ENCODE peak calls at places on chromosomes 3 and 15, in six cellular contexts. R is endothelial cell of umbilical vein, K is GM13977, T is AG09309, A is left ventricle myocardium inferior, Z is GM23338. C is an unnamed sample.

GRCh38 chr3:110579841-110580550 is 491.6 kb upstream of the NECTIN3 start:
- DNase-seq in T (no peak), R (no peak), A (no peak), Z (no peak), K (no peak), C (no peak)

GRCh38 chr3:195466251-195466650 is 23.4 kb upstream of the ACAP2 start:
- DNase-seq in R (no peak), A (no peak), K (no peak), Z (no peak), T (no peak), C (no peak)

GRCh38 chr3:16067837-16068471 is 106.5 kb upstream of the GALNT15 start:
- DNase-seq in Z (no peak), T (peak), K (no peak), R (peak), A (no peak), C (no peak)

GRCh38 chr3:104717828-104718196 is 648.9 kb upstream of the ALCAM start:
- DNase-seq in R (no peak), K (no peak), Z (no peak), A (no peak), T (no peak), C (no peak)

GRCh38 chr15:72516734-72517133 is 42.6 kb downstream of the ARIH1 start:
- DNase-seq in R (no peak), A (no peak), T (no peak), K (no peak), Z (no peak), C (no peak)

GRCh38 chr15:37823601-37824275 is 110.7 kb upstream of the TMCO5A start:
- DNase-seq in Z (peak), R (no peak), T (no peak), A (no peak), K (no peak), C (no peak)

GRCh38 chr3:14371573-14372474 is 30.6 kb upstream of the SLC6A6 start:
- DNase-seq in Z (no peak), A (peak), R (peak), T (peak), K (no peak), C (peak)

GRCh38 chr3:109411547-109411946 is 74.2 kb upstream of the DPPA4 start:
- DNase-seq in T (no peak), R (no peak), Z (no peak), A (no peak), K (no peak), C (no peak)

GRCh38 chr3:106714400-106714799 is 662.8 kb upstream of the CCDC54 start:
- DNase-seq in K (no peak), A (no peak), T (no peak), R (no peak), Z (no peak), C (no peak)

GRCh38 chr3:160291290-160291908 is 66.2 kb downstream of the C3orf80 start:
- DNase-seq in T (no peak), K (no peak), A (no peak), R (no peak), Z (no peak), C (no peak)

GRCh38 chr3:115098354-115099073 is 48.6 kb downstream of the ZBTB20 start:
- DNase-seq in A (no peak), K (no peak), Z (no peak), T (no peak), R (no peak), C (no peak)

GRCh38 chr15:63601727-63602185 is 4.6 kb downstream of the FBXL22 start:
- DNase-seq in A (no peak), T (no peak), R (no peak), K (peak), Z (peak), C (no peak)

GRCh38 chr3:183449391-183449790 is 21.0 kb upstream of the MCF2L2 start:
- DNase-seq in A (no peak), R (peak), Z (peak), K (no peak), T (no peak), C (no peak)

GRCh38 chr3:30751610-30752299 is 142.7 kb downstream of the GADL1 start:
- DNase-seq in T (no peak), R (peak), A (peak), Z (peak), K (peak), C (peak)
- TF ChIP-seq CTCF in T (peak), R (peak), A (peak), Z (peak), K (peak), C (peak)

GRCh38 chr15:98789020-98789419 is 140.7 kb downstream of the IGF1R start:
- DNase-seq in Z (no peak), R (no peak), A (no peak), K (no peak), T (no peak), C (no peak)
- TF ChIP-seq CTCF in Z (no peak), R (no peak), A (no peak), K (no peak), T (no peak), C (no peak)

DNA sequence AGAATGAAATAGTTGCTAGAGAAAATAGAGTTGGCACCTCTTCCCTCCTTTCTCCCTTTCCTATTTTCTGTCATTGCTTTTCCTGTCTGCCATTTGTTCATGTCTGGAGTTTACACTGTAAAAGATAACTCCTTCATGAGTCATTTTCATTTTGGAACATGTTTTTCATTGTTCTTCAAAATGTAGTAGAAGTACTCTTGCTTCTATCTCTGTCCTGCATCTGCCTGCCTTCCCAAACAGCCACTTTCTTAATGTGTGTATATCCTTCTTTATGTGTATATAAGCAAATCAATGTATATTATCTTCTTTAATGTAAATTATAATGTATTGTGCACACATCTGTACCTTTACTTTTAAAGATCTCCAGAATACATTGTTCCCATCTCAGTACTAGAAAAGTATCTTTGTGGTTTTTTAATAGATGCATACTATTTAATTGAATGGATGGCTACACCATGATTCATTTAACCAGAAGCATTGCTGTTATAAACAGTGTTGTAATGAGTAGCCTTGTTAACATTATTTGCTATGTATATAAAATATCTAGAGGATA is 41.1 kb downstream of the TSC22D2 start:
- DNase-seq in A (no peak), R (peak), Z (no peak), T (peak), K (no peak), C (no peak)
- TF ChIP-seq CTCF in A (no peak), R (no peak), Z (no peak), T (no peak), K (no peak), C (no peak)

GRCh38 chr3:42535981-42536784 is 33.7 kb downstream of the VIPR1 start:
- DNase-seq in T (no peak), A (no peak), R (peak), Z (peak), K (peak), C (peak)
- TF ChIP-seq CTCF in T (peak), A (peak), R (peak), Z (peak), K (peak), C (peak)

GRCh38 chr15:100669260-100669659 is 66.9 kb downstream of the ASB7 start:
- DNase-seq in T (no peak), A (no peak), R (no peak), Z (no peak), K (no peak), C (no peak)

GRCh38 chr15:100671124-100671680 is 68.8 kb downstream of the ASB7 start:
- DNase-seq in R (no peak), Z (no peak), A (no peak), K (no peak), T (no peak), C (no peak)

GRCh38 chr15:100670505-100671021 is 68.2 kb downstream of the ASB7 start:
- DNase-seq in K (no peak), R (no peak), T (no peak), Z (no peak), A (no peak), C (no peak)

GRCh38 chr15:100672959-100673358 is 70.6 kb downstream of the ASB7 start:
- DNase-seq in R (no peak), A (no peak), K (no peak), Z (no peak), T (no peak), C (no peak)

DNA sequence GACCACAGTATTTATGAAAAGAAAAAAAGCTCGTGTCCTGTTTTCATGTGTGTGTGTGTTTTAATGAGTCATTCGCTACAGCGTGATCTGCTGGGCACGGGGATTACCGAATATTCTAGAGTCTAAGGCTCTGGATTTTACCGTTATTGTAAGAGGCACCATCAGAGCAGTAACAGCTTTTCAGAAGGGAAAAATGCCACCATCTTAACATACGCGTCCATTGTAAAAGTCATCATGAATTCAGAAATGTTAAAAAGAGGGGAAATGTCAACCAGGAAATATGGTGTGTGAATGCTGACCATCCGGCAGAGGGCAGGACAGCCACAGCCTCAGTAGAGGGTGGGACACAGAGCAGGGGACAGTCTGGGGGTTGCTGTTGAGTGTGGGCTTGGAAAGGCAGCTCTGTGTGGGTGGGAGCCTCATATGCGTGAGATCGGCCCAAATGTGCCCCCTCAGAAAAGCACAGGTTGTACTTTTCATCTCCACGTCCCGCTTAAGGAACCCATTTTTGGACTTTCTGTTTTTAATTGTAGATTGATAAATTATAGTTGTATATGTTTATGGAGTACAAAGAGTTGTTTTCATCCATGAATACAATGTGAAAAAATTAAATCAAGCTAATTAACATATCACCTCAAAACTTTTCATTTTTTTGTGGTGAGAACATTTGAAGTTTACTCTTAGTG is 69.6 kb downstream of the ASB7 start:
- DNase-seq in K (peak), Z (peak), A (no peak), T (no peak), R (peak), C (no peak)
- TF ChIP-seq CTCF in K (peak), Z (peak), A (peak), T (peak), R (peak), C (no peak)

GRCh38 chr3:194269610-194270145 is 81.5 kb downstream of the CPN2 start:
- DNase-seq in K (no peak), T (no peak), A (peak), R (peak), Z (peak), C (no peak)
- TF ChIP-seq CTCF in K (peak), T (peak), A (peak), R (peak), Z (peak), C (no peak)

C was measured in activated CD8-positive, alpha-beta T cell treated with anti-CD3 and anti-CD28 coated beads for 36 hours.